ENCODE peak calls at places on chromosomes 16 and 17, in five cellular contexts. S is endothelial cell of umbilical vein, C is uterus, A is BE2C, X is heart left ventricle. Z is an unnamed sample.

GRCh38 chr17:44807817-44808155 is 22.3 kb downstream of the GJC1 start:
- DNase-seq in S (no peak), C (no peak), A (no peak), X (no peak), Z (no peak)

GRCh38 chr17:80164185-80164584 is 5.6 kb upstream of the CARD14 start:
- DNase-seq in S (no peak), C (no peak), A (no peak), X (no peak), Z (no peak)

GRCh38 chr17:66784621-66785364 is 50.1 kb upstream of the CACNG5 start:
- DNase-seq in S (no peak), C (no peak), A (peak), X (no peak), Z (no peak)

GRCh38 chr16:68382296-68382718 is 66.0 kb downstream of the SMPD3 start:
- DNase-seq in S (no peak), C (no peak), A (no peak), X (no peak), Z (peak)

GRCh38 chr17:39113871-39114270 is 37.6 kb downstream of the PLXDC1 start:
- DNase-seq in S (no peak), C (no peak), A (no peak), X (no peak), Z (no peak)

GRCh38 chr16:71205482-71206131 is 24.9 kb downstream of the HYDIN start:
- DNase-seq in S (no peak), C (no peak), A (no peak), X (peak), Z (no peak)

GRCh38 chr16:28596840-28597691 is at the start of gene SULT1A2:
- DNase-seq in S (no peak), C (no peak), A (no peak), X (no peak), Z (peak)

GRCh38 chr17:69712801-69713311 is 298.4 kb downstream of the MAP2K6 start:
- DNase-seq in S (no peak), C (no peak), A (no peak), X (no peak), Z (no peak)

GRCh38 chr17:17039911-17040310 is 2.3 kb upstream of the MPRIP start:
- DNase-seq in S (no peak), C (no peak), A (no peak), X (no peak), Z (peak)

GRCh38 chr16:87562201-87562600 is 40.1 kb upstream of the JPH3 start:
- DNase-seq in S (no peak), C (no peak), A (no peak), X (no peak), Z (no peak)

GRCh38 chr16:12027091-12027490 is 50.6 kb downstream of the SNX29 start:
- DNase-seq in S (no peak), C (no peak), A (no peak), X (no peak), Z (no peak)

GRCh38 chr17:5837055-5837491 is 233.1 kb upstream of the WSCD1 start:
- DNase-seq in S (peak), C (no peak), A (no peak), X (no peak), Z (no peak)

GRCh38 chr17:56596741-56597494 is 3.4 kb downstream of the NOG start:
- DNase-seq in S (no peak), C (no peak), A (no peak), X (no peak), Z (no peak)

GRCh38 chr16:69344171-69344570 is 4.6 kb downstream of the NIP7 start:
- DNase-seq in S (no peak), C (no peak), A (no peak), X (no peak), Z (no peak)

GRCh38 chr17:49862781-49863331 is 15.0 kb upstream of the TAC4 start:
- DNase-seq in S (no peak), C (no peak), A (no peak), X (no peak), Z (no peak)

GRCh38 chr17:17778308-17779014 is 58.3 kb downstream of the SREBF1 start:
- DNase-seq in S (no peak), C (peak), A (peak), X (peak), Z (no peak)

GRCh38 chr17:80529104-80529903 is 15.3 kb upstream of the RPTOR start:
- DNase-seq in S (no peak), C (peak), A (no peak), X (no peak), Z (no peak)

GRCh38 chr16:85330694-85331188 is 218.5 kb upstream of the CIBAR2 start:
- DNase-seq in S (no peak), C (no peak), A (peak), X (no peak), Z (no peak)

GRCh38 chr17:37488009-37488604 is 1.6 kb upstream of the DUSP14 start:
- DNase-seq in S (peak), C (no peak), A (no peak), X (no peak), Z (no peak)

GRCh38 chr17:75557075-75557851 is 30.3 kb upstream of the MYO15B start:
- DNase-seq in S (no peak), C (peak), A (peak), X (no peak), Z (peak)

GRCh38 chr16:88706288-88706964 is at the start of the genes CTU2 and RNF166:
- DNase-seq in S (peak), C (peak), A (peak), X (peak), Z (peak)

GRCh38 chr17:63041251-63041650 is 75.2 kb downstream of the TANC2 start:
- DNase-seq in S (no peak), C (no peak), A (no peak), X (no peak), Z (no peak)

GRCh38 chr17:28196637-28197036 is 122.4 kb upstream of the TMEM97 start:
- DNase-seq in S (no peak), C (no peak), A (no peak), X (no peak), Z (no peak)

GRCh38 chr17:28191018-28191417 is 128.0 kb upstream of the TMEM97 start:
- DNase-seq in S (no peak), C (no peak), A (no peak), X (no peak), Z (no peak)

GRCh38 chr17:28188841-28189263 is 130.1 kb upstream of the TMEM97 start:
- DNase-seq in S (peak), C (no peak), A (no peak), X (no peak), Z (no peak)

GRCh38 chr17:28189667-28190066 is 129.3 kb upstream of the TMEM97 start:
- DNase-seq in S (peak), C (no peak), A (no peak), X (no peak), Z (no peak)

DNA sequence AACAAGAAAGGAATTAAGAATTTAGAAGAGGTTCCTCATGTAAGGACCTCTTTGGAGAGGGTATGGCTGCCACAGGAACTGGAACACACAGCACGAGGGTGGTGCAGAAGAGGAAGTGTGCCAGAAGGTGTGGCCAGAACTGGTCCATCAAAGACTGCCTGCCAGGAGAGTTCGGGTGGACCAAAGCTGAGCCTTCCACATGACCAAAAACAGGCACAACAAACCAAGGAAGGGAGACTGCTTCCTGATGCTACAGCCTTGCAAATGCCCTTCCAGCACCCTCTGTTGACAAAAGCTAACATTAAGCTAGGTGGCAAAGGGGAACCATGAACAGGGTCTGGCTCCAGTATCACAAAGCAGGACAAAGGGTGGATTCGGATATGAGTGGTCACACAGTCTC is 125.8 kb upstream of the TMEM97 start:
- DNase-seq in S (no peak), C (no peak), A (no peak), X (peak), Z (peak)
- TF ChIP-seq CTCF in S (no peak), C (no peak), A (no peak), X (no peak), Z (no peak)

DNA sequence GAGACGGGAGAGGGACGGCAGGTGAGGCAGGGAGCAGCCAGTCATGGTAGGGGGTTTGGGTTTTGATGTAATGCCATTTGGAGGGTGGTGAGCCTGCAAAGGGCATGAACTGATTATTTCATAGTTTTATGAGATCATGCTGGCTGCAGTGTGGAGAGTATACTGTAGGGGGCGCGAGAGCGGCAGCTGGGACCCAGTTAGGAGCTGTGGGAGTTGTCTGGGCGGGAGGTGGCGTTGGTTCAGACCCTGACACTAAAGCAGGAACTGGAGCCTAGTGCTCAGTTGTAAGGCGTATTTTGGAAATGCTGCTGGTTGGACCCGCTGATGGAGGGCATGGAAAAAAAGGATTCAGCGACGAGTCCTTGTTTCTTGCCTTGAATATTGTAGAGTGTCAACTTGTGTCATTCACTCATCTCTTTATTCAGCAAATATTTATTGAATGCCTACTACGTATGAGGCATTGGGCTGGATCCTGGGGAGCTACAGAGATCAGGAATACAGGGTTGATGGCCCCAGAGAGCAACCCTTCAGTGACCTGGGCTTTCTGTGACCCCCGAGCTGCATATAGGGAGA is 23.7 kb upstream of the KDM8 start:
- DNase-seq in S (peak), C (peak), A (peak), X (peak), Z (peak)
- TF ChIP-seq CTCF in S (peak), C (peak), A (peak), X (peak), Z (peak)

DNA sequence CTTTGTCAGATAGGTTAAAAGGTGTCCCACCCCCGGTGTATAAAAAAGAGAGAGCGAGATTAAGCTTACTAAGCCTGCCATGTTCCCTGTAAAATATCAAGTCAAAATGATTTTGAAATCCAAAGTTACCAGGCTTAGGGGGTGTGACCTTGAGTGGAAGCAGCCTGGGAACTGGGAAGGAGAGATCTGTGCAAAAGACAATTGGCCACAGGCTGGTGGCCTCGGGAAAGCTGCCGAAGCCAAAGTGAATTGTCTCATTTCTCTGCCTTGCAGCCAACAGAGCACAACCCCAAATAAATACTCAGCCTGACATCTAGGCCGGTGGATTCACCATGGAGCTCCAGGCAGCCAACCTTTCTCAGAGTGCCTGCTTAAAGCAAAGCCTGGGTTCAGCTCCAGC is 254.5 kb downstream of the FTO start:
- DNase-seq in S (no peak), C (no peak), A (no peak), X (no peak), Z (no peak)
- TF ChIP-seq CTCF in S (no peak), C (no peak), A (no peak), X (no peak), Z (no peak)

GRCh38 chr17:31163091-31163781 is 68.5 kb downstream of the NF1 start:
- DNase-seq in S (no peak), C (no peak), A (no peak), X (no peak), Z (no peak)
- TF ChIP-seq CTCF in S (no peak), C (no peak), A (no peak), X (no peak), Z (no peak)

GRCh38 chr16:51049276-51049675 is 101.8 kb downstream of the SALL1 start:
- DNase-seq in S (no peak), C (no peak), A (no peak), X (no peak), Z (no peak)

GRCh38 chr16:51048544-51048943 is 102.5 kb downstream of the SALL1 start:
- DNase-seq in S (no peak), C (no peak), A (no peak), X (no peak), Z (no peak)

GRCh38 chr16:51051671-51052070 is 99.4 kb downstream of the SALL1 start:
- DNase-seq in S (no peak), C (no peak), A (no peak), X (no peak), Z (no peak)

GRCh38 chr16:51050379-51050710 is 100.7 kb downstream of the SALL1 start:
- DNase-seq in S (no peak), C (no peak), A (no peak), X (no peak), Z (no peak)

DNA sequence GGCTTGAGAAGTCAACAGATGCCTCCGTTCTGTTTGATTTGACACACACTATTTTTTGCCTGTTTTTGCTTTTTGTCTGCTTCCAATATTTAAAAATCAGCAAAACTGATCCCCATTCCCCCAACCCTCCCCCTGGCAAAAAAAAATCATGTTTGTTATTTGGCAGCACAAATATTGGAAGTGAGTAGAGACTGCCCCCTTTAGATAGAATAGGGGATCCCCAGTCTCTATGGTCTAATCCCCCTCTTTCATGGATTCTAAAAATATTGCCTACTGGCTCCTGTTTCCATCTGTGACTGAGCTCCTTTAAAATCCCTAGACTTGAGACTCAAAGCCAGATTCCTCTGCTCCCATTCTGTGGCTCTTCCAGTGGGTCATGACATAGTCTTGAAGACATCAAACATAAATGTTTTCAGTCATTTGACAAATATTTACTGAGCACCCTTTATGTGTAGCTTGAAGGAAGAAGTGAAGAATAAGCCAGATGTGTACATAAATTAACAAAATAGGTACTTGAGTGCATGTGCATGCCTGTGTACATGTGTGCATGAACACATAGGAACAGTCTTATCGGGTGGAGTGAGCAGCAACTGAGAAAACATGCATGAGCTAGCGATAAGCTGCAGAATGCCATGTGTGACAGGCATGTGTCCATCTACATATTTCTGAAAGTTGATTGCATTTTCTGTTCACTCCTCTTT is 101.2 kb downstream of the SALL1 start:
- DNase-seq in S (no peak), C (no peak), A (no peak), X (no peak), Z (no peak)
- TF ChIP-seq CTCF in S (no peak), C (no peak), A (no peak), X (no peak), Z (no peak)